ENCODE peak calls at places on chromosomes 13 and 19, in six cellular contexts. One of them, this sample, is unnamed. For H3K9me3 and H3K36me3, the result is how much of the 10 kb centered on the place peaks cover.

GRCh38 chr19:39599116-39599515 is 3.2 kb upstream of the LGALS13 start:
- DNase-seq in IMR-90: peak
- DNase-seq in stomach: no peak
- DNase-seq in NT2/D1: peak
- DNase-seq in neuronal stem cell: peak
- DNase-seq in lung: no peak
- DNase-seq in this sample: peak

GRCh38 chr19:52941941-52942370 is 18.7 kb upstream of the ZNF888 start:
- DNase-seq in IMR-90: peak
- DNase-seq in stomach: peak
- DNase-seq in NT2/D1: no peak
- DNase-seq in neuronal stem cell: no peak
- DNase-seq in lung: no peak
- DNase-seq in this sample: no peak

GRCh38 chr13:35474551-35474950 is 1.9 kb downstream of the MAB21L1 start:
- DNase-seq in IMR-90: no peak
- DNase-seq in stomach: no peak
- DNase-seq in NT2/D1: no peak
- DNase-seq in neuronal stem cell: no peak
- DNase-seq in lung: no peak
- DNase-seq in this sample: no peak

GRCh38 chr19:58386576-58387337 is at the start of gene RPS5:
- DNase-seq in IMR-90: peak
- DNase-seq in stomach: peak
- DNase-seq in NT2/D1: peak
- DNase-seq in neuronal stem cell: peak
- DNase-seq in lung: peak
- DNase-seq in this sample: peak

GRCh38 chr13:26991508-26992181 is 180.0 kb downstream of the USP12 start:
- DNase-seq in IMR-90: peak
- DNase-seq in stomach: peak
- DNase-seq in NT2/D1: no peak
- DNase-seq in neuronal stem cell: no peak
- DNase-seq in lung: no peak
- DNase-seq in this sample: no peak

GRCh38 chr13:56659041-56659471 is 481.7 kb upstream of the PRR20A start:
- DNase-seq in IMR-90: no peak
- DNase-seq in stomach: no peak
- DNase-seq in NT2/D1: no peak
- DNase-seq in neuronal stem cell: no peak
- DNase-seq in lung: no peak
- DNase-seq in this sample: no peak

GRCh38 chr19:1035998-1036621 is 3.8 kb upstream of the ABCA7 start:
- DNase-seq in IMR-90: no peak
- DNase-seq in stomach: no peak
- DNase-seq in NT2/D1: no peak
- DNase-seq in neuronal stem cell: no peak
- DNase-seq in lung: no peak
- DNase-seq in this sample: no peak

GRCh38 chr19:1672038-1672768 is 19.8 kb upstream of the TCF3 start:
- DNase-seq in IMR-90: peak
- DNase-seq in stomach: no peak
- DNase-seq in NT2/D1: no peak
- DNase-seq in neuronal stem cell: no peak
- DNase-seq in lung: no peak
- DNase-seq in this sample: peak

GRCh38 chr13:97892717-97893116 is 60.8 kb upstream of the IPO5 start:
- DNase-seq in IMR-90: peak
- DNase-seq in stomach: no peak
- DNase-seq in NT2/D1: no peak
- DNase-seq in neuronal stem cell: no peak
- DNase-seq in lung: no peak
- DNase-seq in this sample: no peak

GRCh38 chr13:41065098-41065497 is 3.8 kb downstream of the WBP4 start:
- DNase-seq in IMR-90: peak
- DNase-seq in stomach: no peak
- DNase-seq in NT2/D1: no peak
- DNase-seq in neuronal stem cell: no peak
- DNase-seq in lung: no peak
- DNase-seq in this sample: no peak

GRCh38 chr13:30026909-30027308 is 176.5 kb upstream of the UBL3 start:
- DNase-seq in IMR-90: no peak
- DNase-seq in stomach: no peak
- DNase-seq in NT2/D1: no peak
- DNase-seq in neuronal stem cell: no peak
- DNase-seq in lung: no peak
- DNase-seq in this sample: no peak

GRCh38 chr13:108797354-108797753 is 167.9 kb downstream of the MYO16 start:
- DNase-seq in IMR-90: no peak
- DNase-seq in stomach: no peak
- DNase-seq in NT2/D1: no peak
- DNase-seq in neuronal stem cell: no peak
- DNase-seq in lung: no peak
- DNase-seq in this sample: no peak

GRCh38 chr19:48578891-48579290 is 26.9 kb downstream of the SULT2B1 start:
- DNase-seq in IMR-90: peak
- DNase-seq in stomach: no peak
- DNase-seq in NT2/D1: no peak
- DNase-seq in neuronal stem cell: no peak
- DNase-seq in lung: no peak
- DNase-seq in this sample: no peak

GRCh38 chr19:18086590-18087138 is at the start of gene IL12RB1:
- DNase-seq in IMR-90: no peak
- DNase-seq in stomach: peak
- DNase-seq in NT2/D1: no peak
- DNase-seq in neuronal stem cell: no peak
- DNase-seq in lung: no peak
- DNase-seq in this sample: peak

GRCh38 chr13:36685912-36686311 is 12.1 kb downstream of the SERTM1 start:
- DNase-seq in IMR-90: peak
- DNase-seq in stomach: no peak
- DNase-seq in NT2/D1: no peak
- DNase-seq in neuronal stem cell: no peak
- DNase-seq in lung: no peak
- DNase-seq in this sample: no peak

GRCh38 chr13:110092869-110093268 is 214.1 kb downstream of the COL4A1 start:
- DNase-seq in IMR-90: peak
- DNase-seq in stomach: no peak
- DNase-seq in NT2/D1: no peak
- DNase-seq in neuronal stem cell: no peak
- DNase-seq in lung: no peak
- DNase-seq in this sample: no peak

GRCh38 chr19:18170714-18171255 is 2.8 kb upstream of the IFI30 start:
- DNase-seq in IMR-90: no peak
- DNase-seq in stomach: no peak
- DNase-seq in NT2/D1: no peak
- DNase-seq in neuronal stem cell: no peak
- DNase-seq in lung: no peak
- DNase-seq in this sample: no peak

DNA sequence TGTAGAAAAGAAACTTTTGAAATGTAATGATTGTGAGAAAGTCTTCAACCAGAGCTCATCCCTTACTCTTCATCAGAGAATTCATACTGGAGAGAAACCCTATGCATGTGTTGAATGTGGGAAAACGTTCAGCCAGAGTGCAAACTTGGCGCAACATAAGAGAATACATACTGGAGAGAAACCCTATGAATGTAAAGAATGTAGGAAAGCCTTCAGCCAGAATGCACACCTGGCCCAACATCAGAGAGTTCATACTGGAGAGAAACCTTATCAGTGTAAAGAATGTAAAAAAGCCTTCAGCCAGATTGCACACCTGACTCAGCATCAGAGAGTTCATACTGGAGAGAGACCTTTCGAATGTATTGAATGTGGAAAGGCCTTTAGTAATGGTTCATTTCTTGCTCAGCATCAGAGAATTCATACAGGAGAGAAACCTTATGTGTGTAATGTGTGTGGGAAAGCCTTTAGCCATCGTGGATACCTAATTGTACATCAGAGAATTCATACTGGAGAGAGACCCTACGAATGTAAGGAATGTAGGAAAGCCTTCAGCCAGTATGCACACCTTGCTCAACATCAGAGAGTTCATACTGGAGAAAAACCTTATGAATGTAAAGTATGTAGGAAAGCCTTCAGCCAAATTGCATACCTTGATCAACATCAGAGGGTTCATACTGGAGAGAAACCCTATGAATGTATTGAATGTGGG is 19.3 kb downstream of the ZNF583 start:
- DNase-seq in IMR-90: no peak
- DNase-seq in stomach: no peak
- DNase-seq in NT2/D1: no peak
- DNase-seq in neuronal stem cell: no peak
- DNase-seq in lung: no peak
- DNase-seq in this sample: no peak
- H3K9me3 ChIP-seq in IMR-90: half or more
- H3K9me3 ChIP-seq in stomach: half or more
- H3K9me3 ChIP-seq in NT2/D1: half or more
- H3K9me3 ChIP-seq in neuronal stem cell: under half
- H3K9me3 ChIP-seq in lung: half or more
- H3K9me3 ChIP-seq in this sample: half or more

GRCh38 chr19:35721374-35721773 is 3.6 kb downstream of the KMT2B start:
- DNase-seq in IMR-90: no peak
- DNase-seq in stomach: no peak
- DNase-seq in NT2/D1: no peak
- DNase-seq in neuronal stem cell: no peak
- DNase-seq in lung: no peak
- DNase-seq in this sample: no peak

GRCh38 chr19:35722897-35723296 is 5.1 kb downstream of the KMT2B start:
- DNase-seq in IMR-90: no peak
- DNase-seq in stomach: no peak
- DNase-seq in NT2/D1: no peak
- DNase-seq in neuronal stem cell: no peak
- DNase-seq in lung: no peak
- DNase-seq in this sample: no peak

GRCh38 chr19:35720648-35721047 is 2.8 kb downstream of the KMT2B start:
- DNase-seq in IMR-90: no peak
- DNase-seq in stomach: no peak
- DNase-seq in NT2/D1: no peak
- DNase-seq in neuronal stem cell: no peak
- DNase-seq in lung: no peak
- DNase-seq in this sample: no peak

GRCh38 chr19:35723671-35724070 is 5.9 kb downstream of the KMT2B start:
- DNase-seq in IMR-90: no peak
- DNase-seq in stomach: no peak
- DNase-seq in NT2/D1: no peak
- DNase-seq in neuronal stem cell: no peak
- DNase-seq in lung: no peak
- DNase-seq in this sample: no peak

DNA sequence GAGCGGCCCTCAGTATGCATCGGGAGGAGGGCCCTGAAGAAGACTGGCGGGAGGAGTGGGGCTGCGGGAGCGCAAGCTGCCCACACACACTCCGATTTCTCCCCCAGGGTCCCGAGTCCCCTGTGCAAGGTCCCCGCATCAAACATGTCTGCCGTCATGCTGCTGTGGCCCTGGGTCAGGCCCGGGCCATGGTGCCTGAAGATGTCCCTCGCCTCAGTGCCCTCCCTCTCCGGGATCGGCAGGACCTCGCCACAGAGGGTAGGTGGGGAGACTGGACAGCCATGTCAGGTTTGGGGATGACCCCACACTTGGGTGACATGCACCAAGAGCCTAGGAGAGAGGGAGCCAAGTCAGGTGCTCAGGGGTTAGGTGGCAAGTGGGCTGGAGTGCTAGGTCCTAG is 4.7 kb downstream of the KMT2B start:
- DNase-seq in IMR-90: no peak
- DNase-seq in stomach: no peak
- DNase-seq in NT2/D1: no peak
- DNase-seq in neuronal stem cell: no peak
- DNase-seq in lung: no peak
- DNase-seq in this sample: no peak
- H3K36me3 ChIP-seq in IMR-90: half or more
- H3K36me3 ChIP-seq in stomach: half or more
- H3K36me3 ChIP-seq in NT2/D1: half or more
- H3K36me3 ChIP-seq in neuronal stem cell: half or more
- H3K36me3 ChIP-seq in lung: under half
- H3K36me3 ChIP-seq in this sample: half or more

GRCh38 chr19:12527034-12527836 is 24.0 kb downstream of the ZNF564 start:
- DNase-seq in IMR-90: peak
- DNase-seq in stomach: no peak
- DNase-seq in NT2/D1: no peak
- DNase-seq in neuronal stem cell: no peak
- DNase-seq in lung: no peak
- DNase-seq in this sample: peak
- H3K9me3 ChIP-seq in IMR-90: half or more
- H3K9me3 ChIP-seq in stomach: half or more
- H3K9me3 ChIP-seq in NT2/D1: half or more
- H3K9me3 ChIP-seq in neuronal stem cell: under half
- H3K9me3 ChIP-seq in lung: under half
- H3K9me3 ChIP-seq in this sample: half or more

GRCh38 chr19:19653597-19654147 is 9.8 kb downstream of the ATP13A1 start:
- DNase-seq in IMR-90: no peak
- DNase-seq in stomach: no peak
- DNase-seq in NT2/D1: no peak
- DNase-seq in neuronal stem cell: no peak
- DNase-seq in lung: no peak
- DNase-seq in this sample: no peak

GRCh38 chr19:19652482-19653295 is 9.2 kb upstream of the GMIP start:
- DNase-seq in IMR-90: peak
- DNase-seq in stomach: no peak
- DNase-seq in NT2/D1: no peak
- DNase-seq in neuronal stem cell: no peak
- DNase-seq in lung: no peak
- DNase-seq in this sample: no peak

GRCh38 chr19:19655641-19656343 is 7.7 kb downstream of the ATP13A1 start:
- DNase-seq in IMR-90: no peak
- DNase-seq in stomach: no peak
- DNase-seq in NT2/D1: no peak
- DNase-seq in neuronal stem cell: no peak
- DNase-seq in lung: no peak
- DNase-seq in this sample: no peak

GRCh38 chr19:19655051-19655594 is 8.4 kb downstream of the ATP13A1 start:
- DNase-seq in IMR-90: no peak
- DNase-seq in stomach: no peak
- DNase-seq in NT2/D1: no peak
- DNase-seq in neuronal stem cell: no peak
- DNase-seq in lung: no peak
- DNase-seq in this sample: no peak

DNA sequence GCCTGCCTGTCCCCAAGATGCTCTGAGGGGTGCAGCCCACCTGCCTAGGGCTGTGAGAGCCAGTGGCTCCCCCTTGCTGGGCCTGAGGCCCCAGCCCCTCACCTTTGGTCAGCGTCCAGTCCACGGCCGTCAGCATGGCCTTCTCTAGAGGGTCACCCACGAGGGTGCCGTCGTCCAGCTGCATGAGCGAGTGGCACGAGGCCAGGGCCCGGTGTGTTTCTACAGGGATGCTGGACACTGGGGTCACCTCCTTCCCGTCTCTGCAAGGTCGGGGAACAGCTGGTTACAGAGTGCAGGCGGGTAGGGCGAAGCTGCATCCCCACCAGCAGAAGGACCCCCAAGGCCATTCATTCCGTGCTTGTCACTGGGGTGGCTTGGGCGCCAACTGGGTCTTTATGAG is 9.0 kb downstream of the ATP13A1 start:
- DNase-seq in IMR-90: no peak
- DNase-seq in stomach: no peak
- DNase-seq in NT2/D1: no peak
- DNase-seq in neuronal stem cell: no peak
- DNase-seq in lung: no peak
- DNase-seq in this sample: no peak
- H3K36me3 ChIP-seq in IMR-90: half or more
- H3K36me3 ChIP-seq in stomach: half or more
- H3K36me3 ChIP-seq in NT2/D1: half or more
- H3K36me3 ChIP-seq in neuronal stem cell: half or more
- H3K36me3 ChIP-seq in lung: under half
- H3K36me3 ChIP-seq in this sample: half or more

This sample was measured in CD4-positive, CD25-positive, alpha-beta regulatory T cell.